ENCODE peak calls at places on chromosomes 4 and X, in ten cellular contexts. K is cardiac muscle cell; Y is uterus; G is MM.1S; M is Peyer's patch; Z is pancreas; T is lower leg skin; V is GM20000; I is CD4-positive, alpha-beta T cell; N is keratinocyte. F is an unnamed sample.

GRCh38 chrX:125090046-125090445 is 229.6 kb upstream of the TEX13C start:
- DNase-seq in Y (no peak), G (peak), V (no peak), K (no peak), T (no peak), Z (no peak), N (no peak), I (no peak), M (no peak), F (no peak)

GRCh38 chr4:4867745-4868505 is 8.5 kb downstream of the MSX1 start:
- DNase-seq in Z (no peak), I (no peak), K (no peak), M (no peak), Y (no peak), G (no peak), T (no peak), N (no peak), V (peak), F (no peak)

GRCh38 chrX:70332600-70332999 is 42.7 kb downstream of the KIF4A start:
- DNase-seq in G (no peak), N (no peak), Z (no peak), K (no peak), V (no peak), T (no peak), M (no peak), Y (no peak), I (no peak), F (no peak)

GRCh38 chr4:2399216-2399615 is 19.2 kb downstream of the ZFYVE28 start:
- DNase-seq in G (no peak), M (no peak), Y (no peak), I (no peak), K (no peak), Z (no peak), T (no peak), N (no peak), V (no peak), F (no peak)

GRCh38 chr4:132557660-132558059 is 591.4 kb upstream of the PCDH10 start:
- DNase-seq in N (no peak), I (no peak), M (no peak), T (no peak), K (no peak), Z (no peak), Y (no peak), G (peak), V (no peak), F (no peak)

GRCh38 chr4:15336410-15337184 is 91.2 kb upstream of the C1QTNF7 start:
- DNase-seq in I (no peak), V (no peak), Z (no peak), K (peak), G (no peak), T (no peak), Y (no peak), M (no peak), N (no peak), F (no peak)

GRCh38 chr4:155342142-155342541 is 34.6 kb downstream of the MAP9 start:
- DNase-seq in M (no peak), I (no peak), Y (no peak), K (peak), N (peak), T (no peak), V (no peak), Z (no peak), G (no peak), F (no peak)

GRCh38 chr4:80201326-80202151 is 4.2 kb downstream of the PRDM8 start:
- DNase-seq in Z (no peak), T (no peak), G (no peak), Y (peak), V (peak), K (peak), M (peak), I (peak), N (no peak), F (no peak)

GRCh38 chr4:99352602-99353580 is at the start of gene ADH1C:
- DNase-seq in I (no peak), M (no peak), Y (no peak), Z (peak), K (peak), T (no peak), G (no peak), N (no peak), V (no peak), F (no peak)

GRCh38 chr4:185096032-185096653 is 46.9 kb upstream of the SLC25A4 start:
- DNase-seq in I (no peak), N (no peak), G (peak), K (peak), T (no peak), V (peak), Y (peak), Z (peak), M (no peak), F (no peak)

GRCh38 chr4:10184051-10184450 is 67.5 kb upstream of the WDR1 start:
- DNase-seq in I (no peak), N (no peak), G (no peak), K (peak), T (no peak), V (no peak), M (no peak), Y (no peak), Z (no peak), F (no peak)

GRCh38 chr4:126445596-126445995 is 1130.8 kb downstream of the FAT4 start:
- DNase-seq in M (no peak), N (no peak), Y (no peak), T (no peak), G (no peak), I (no peak), K (no peak), Z (no peak), V (no peak), F (no peak)

GRCh38 chrX:12999422-12999821 is 24.5 kb downstream of the TMSB4X start:
- DNase-seq in G (peak), Y (no peak), N (no peak), K (no peak), M (peak), T (no peak), V (no peak), I (no peak), Z (no peak), F (no peak)

GRCh38 chrX:17584248-17584681 is 153.0 kb upstream of the SCML1 start:
- DNase-seq in T (no peak), I (no peak), M (no peak), G (no peak), V (no peak), Y (no peak), K (peak), N (no peak), Z (no peak), F (no peak)

GRCh38 chrX:12013220-12013619 is 125.1 kb upstream of the FRMPD4 start:
- DNase-seq in N (no peak), T (no peak), I (no peak), K (peak), M (no peak), V (no peak), G (no peak), Y (no peak), Z (no peak), F (no peak)

GRCh38 chrX:9988762-9989161 is 21.6 kb downstream of the CLDN34 start:
- DNase-seq in K (no peak), Z (no peak), M (no peak), V (no peak), G (peak), N (no peak), I (no peak), T (no peak), Y (no peak), F (no peak)

GRCh38 chrX:119654112-119654531 is 38.8 kb downstream of the SEPTIN6 start:
- DNase-seq in I (peak), K (peak), Z (peak), T (no peak), M (no peak), V (no peak), N (no peak), G (no peak), Y (peak), F (no peak)

GRCh38 chrX:154484255-154485149 is 1.9 kb downstream of the UBL4A start:
- DNase-seq in Z (no peak), G (no peak), V (no peak), M (no peak), K (no peak), Y (no peak), I (no peak), N (no peak), T (no peak), F (no peak)

GRCh38 chrX:104428231-104428630 is 137.8 kb upstream of the IL1RAPL2 start:
- DNase-seq in K (no peak), T (no peak), Y (no peak), N (peak), I (no peak), G (no peak), Z (no peak), M (no peak), V (no peak), F (no peak)

GRCh38 chrX:101417981-101418841 is 10.2 kb downstream of the HNRNPH2 start:
- DNase-seq in K (peak), Z (peak), N (no peak), T (peak), I (peak), V (peak), Y (peak), G (no peak), M (peak), F (peak)

GRCh38 chr4:183541081-183542045 is 36.5 kb downstream of the ING2 start:
- DNase-seq in G (no peak), V (no peak), M (no peak), T (no peak), Y (no peak), Z (peak), N (no peak), K (peak), I (no peak), F (no peak)

GRCh38 chr4:19051751-19052296 is 1030.3 kb upstream of the LCORL start:
- DNase-seq in N (no peak), M (no peak), I (no peak), T (no peak), Y (no peak), Z (no peak), K (no peak), V (no peak), G (no peak), F (no peak)

GRCh38 chr4:92483341-92483740 is 179.6 kb downstream of the GRID2 start:
- DNase-seq in Y (no peak), T (no peak), N (no peak), G (no peak), I (no peak), M (no peak), Z (no peak), K (no peak), V (no peak), F (no peak)

GRCh38 chr4:118888666-118889312 is at the start of gene SYNPO2:
- DNase-seq in Z (peak), Y (peak), I (no peak), N (no peak), G (peak), V (peak), K (peak), M (peak), T (peak), F (no peak)

GRCh38 chr4:38815879-38816782 is 11.5 kb upstream of the TLR1 start:
- DNase-seq in G (peak), N (no peak), Z (no peak), T (no peak), I (no peak), V (peak), M (no peak), K (no peak), Y (no peak), F (no peak)

GRCh38 chr4:130738233-130738632 is 1642.3 kb downstream of the C4orf33 start:
- DNase-seq in T (no peak), Z (no peak), I (no peak), V (no peak), M (no peak), G (no peak), Y (no peak), N (no peak), K (no peak), F (no peak)

GRCh38 chrX:23334871-23335599 is 386 bp downstream of the PTCHD1 start:
- DNase-seq in T (no peak), N (no peak), V (peak), I (no peak), G (no peak), Y (no peak), Z (no peak), M (no peak), K (no peak), F (no peak)

GRCh38 chr4:8179771-8180170 is 19.3 kb upstream of the SH3TC1 start:
- DNase-seq in Z (no peak), G (no peak), V (no peak), I (no peak), Y (no peak), K (no peak), T (no peak), M (no peak), N (no peak), F (no peak)

GRCh38 chr4:70815370-70815769 is 24.3 kb downstream of the GRSF1 start:
- DNase-seq in K (no peak), V (no peak), I (no peak), N (no peak), T (no peak), G (no peak), Z (no peak), M (no peak), Y (no peak), F (no peak)

GRCh38 chr4:168451331-168451730 is 29.0 kb downstream of the DDX60L start:
- DNase-seq in V (no peak), G (no peak), M (no peak), I (no peak), N (no peak), T (no peak), Z (no peak), Y (no peak), K (no peak), F (no peak)

GRCh38 chrX:69493193-69493592 is 10.9 kb upstream of the NALF2 start:
- DNase-seq in N (no peak), G (peak), I (peak), M (no peak), Y (no peak), Z (no peak), V (no peak), T (no peak), K (peak), F (no peak)

GRCh38 chrX:22748093-22748999 is 251.4 kb upstream of the DDX53 start:
- DNase-seq in I (peak), V (peak), Y (peak), Z (peak), K (peak), G (peak), N (no peak), M (no peak), T (no peak), F (no peak)

GRCh38 chr4:183014361-183015084 is 84.5 kb upstream of the WWC2 start:
- DNase-seq in G (no peak), T (no peak), Y (no peak), I (no peak), V (no peak), Z (no peak), K (peak), M (no peak), N (no peak), F (no peak)

GRCh38 chr4:183335369-183335940 is 13.2 kb upstream of the CLDN24 start:
- DNase-seq in Y (no peak), V (no peak), I (no peak), K (peak), N (peak), Z (no peak), T (peak), M (no peak), G (no peak), F (no peak)

GRCh38 chrX:110338850-110339373 is 19.7 kb upstream of the RTL9 start:
- DNase-seq in V (no peak), Y (no peak), T (no peak), K (no peak), Z (no peak), N (no peak), M (no peak), G (no peak), I (no peak), F (no peak)

GRCh38 chrX:1389181-1389992 is 2.5 kb downstream of the SLC25A6 start:
- DNase-seq in T (peak), V (no peak), N (no peak), Z (peak), K (no peak), M (peak), G (no peak), I (no peak), Y (no peak), F (peak)

GRCh38 chrX:34810364-34810763 is 132.2 kb upstream of the FAM47B start:
- DNase-seq in N (no peak), G (no peak), V (no peak), Z (no peak), I (no peak), T (no peak), K (peak), M (no peak), Y (no peak), F (no peak)

DNA sequence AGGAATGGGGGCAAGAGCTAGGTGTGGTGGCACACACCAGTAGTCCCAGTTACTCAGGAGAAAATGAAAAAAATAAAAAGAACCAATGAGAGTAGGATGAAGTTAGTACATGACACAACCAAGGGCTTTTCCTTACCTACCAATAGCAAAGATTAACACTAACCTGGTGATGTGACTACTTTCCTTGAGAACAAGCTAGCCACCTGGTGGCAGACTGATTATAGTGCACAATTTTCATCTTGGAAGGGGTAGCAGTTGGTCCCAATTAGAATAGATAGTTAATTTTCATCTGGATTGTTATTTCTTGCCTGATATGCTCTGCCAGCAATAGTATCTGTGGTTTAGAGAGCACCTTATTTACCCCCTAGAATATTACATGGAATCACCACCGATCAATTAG is 1216.8 kb upstream of the PABPC4L start:
- DNase-seq in M (no peak), K (peak), Z (no peak), G (peak), Y (no peak), V (peak), I (no peak), T (no peak), N (no peak), F (no peak)
- TF ChIP-seq CTCF in M (no peak), K (peak), Z (no peak), G (peak), Y (no peak), V (peak), I (no peak), T (no peak), N (no peak), F (no peak)

GRCh38 chrX:149825424-149825823 is 43.7 kb downstream of the MAGEA9 start:
- DNase-seq in T (no peak), M (no peak), Z (no peak), G (peak), V (no peak), N (no peak), Y (no peak), I (peak), K (peak), F (peak)
- TF ChIP-seq CTCF in T (no peak), M (no peak), Z (no peak), G (peak), V (no peak), N (peak), Y (no peak), I (peak), K (peak), F (peak)

GRCh38 chr4:6197433-6198174 is 2.7 kb downstream of the JAKMIP1 start:
- DNase-seq in K (no peak), V (no peak), G (no peak), I (no peak), Z (no peak), M (no peak), N (no peak), Y (no peak), T (peak), F (no peak)
- TF ChIP-seq CTCF in K (no peak), V (no peak), G (no peak), I (no peak), Z (no peak), M (no peak), N (no peak), Y (no peak), T (no peak), F (no peak)

DNA sequence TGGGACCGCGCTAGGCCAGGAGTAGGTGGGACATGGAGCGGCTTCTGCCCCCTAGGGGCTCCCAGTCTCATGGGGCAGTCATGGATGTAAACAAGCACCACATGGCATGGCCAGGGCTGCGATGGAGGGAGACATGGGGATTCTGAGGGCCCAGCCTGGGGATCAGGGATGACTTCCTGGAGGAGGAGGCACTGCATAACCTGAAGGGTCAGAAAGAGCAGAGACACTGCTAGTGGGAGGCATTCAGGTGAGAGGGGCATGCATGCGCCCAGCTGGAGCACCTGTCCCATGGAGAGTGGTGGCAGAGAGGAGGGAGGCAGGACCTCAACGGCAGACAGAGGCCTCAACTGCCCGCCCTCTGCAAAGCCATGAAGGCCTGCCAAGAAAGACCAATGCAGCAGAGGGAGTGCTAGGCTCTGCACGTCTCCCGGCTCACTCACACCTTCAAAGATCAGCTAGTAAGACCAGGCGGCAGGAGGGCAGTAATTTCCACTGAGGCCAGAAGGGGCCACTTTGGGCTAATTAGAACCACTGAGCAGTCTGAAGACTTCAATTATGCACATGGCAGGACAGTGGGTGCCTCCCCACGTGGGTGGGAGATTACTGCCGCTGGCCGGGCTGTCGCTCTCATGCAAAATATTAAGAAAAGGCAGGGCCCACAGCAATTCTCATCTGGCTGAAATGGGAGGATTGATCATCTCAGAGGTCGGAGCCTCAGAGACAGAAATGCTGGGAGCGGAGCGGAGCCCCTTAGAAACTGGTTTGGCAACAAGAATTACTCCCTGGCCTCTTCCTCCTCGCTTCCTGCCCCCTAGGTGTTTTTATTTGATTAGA is 69.6 kb downstream of the PPP2R2C start:
- DNase-seq in Y (no peak), T (no peak), M (no peak), V (no peak), K (peak), I (no peak), Z (no peak), N (no peak), G (no peak), F (no peak)
- TF ChIP-seq CTCF in Y (no peak), T (no peak), M (no peak), V (no peak), K (no peak), I (no peak), Z (no peak), N (no peak), G (no peak), F (no peak)

DNA sequence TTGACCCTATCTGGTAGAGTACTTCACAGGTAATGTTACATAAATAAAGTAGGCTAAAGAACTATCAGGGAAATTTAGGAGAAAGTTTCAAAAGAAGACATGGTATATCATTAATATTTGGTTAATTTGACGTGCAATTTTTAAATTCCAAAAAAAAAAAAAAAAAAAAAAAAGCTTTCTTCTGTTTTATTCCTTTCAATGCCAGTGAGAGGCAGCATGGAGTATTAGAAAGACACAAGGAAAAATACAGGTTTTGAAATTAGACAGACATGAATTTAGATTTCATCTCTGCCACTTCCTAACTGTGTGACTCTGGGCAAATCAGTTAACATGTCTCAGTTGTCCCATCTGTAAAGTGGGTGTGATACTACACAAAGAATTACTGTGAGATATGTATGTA is 132.6 kb downstream of the GPC3 start:
- DNase-seq in G (no peak), K (peak), V (no peak), N (no peak), T (no peak), I (no peak), Z (no peak), M (no peak), Y (no peak), F (no peak)
- TF ChIP-seq CTCF in G (no peak), K (no peak), V (no peak), N (no peak), T (no peak), I (no peak), Z (no peak), M (no peak), Y (no peak), F (no peak)